ENCODE peak calls at places on chromosomes 13 and 19, in four cellular contexts. One of them, this sample, is unnamed.

GRCh38 chr13:20826810-20827560 is 53.2 kb upstream of the EEF1AKMT1 start:
- DNase-seq in IMR-90: peak
- DNase-seq in stomach: no peak
- DNase-seq in left lung: no peak
- DNase-seq in this sample: no peak

GRCh38 chr13:41960195-41960699 is 662 bp downstream of the VWA8 start:
- DNase-seq in left lung: no peak
- DNase-seq in IMR-90: peak
- DNase-seq in stomach: no peak
- DNase-seq in this sample: no peak

GRCh38 chr13:31321457-31321856 is 121.7 kb downstream of the B3GLCT start:
- DNase-seq in left lung: no peak
- DNase-seq in stomach: no peak
- DNase-seq in IMR-90: no peak
- DNase-seq in this sample: no peak

GRCh38 chr19:3604987-3605343 is 1.7 kb downstream of the TBXA2R start:
- DNase-seq in left lung: no peak
- DNase-seq in IMR-90: no peak
- DNase-seq in stomach: no peak
- DNase-seq in this sample: no peak

GRCh38 chr19:49664171-49665070 is 1.2 kb downstream of the IRF3 start:
- DNase-seq in left lung: peak
- DNase-seq in stomach: peak
- DNase-seq in IMR-90: peak
- DNase-seq in this sample: peak

GRCh38 chr19:33879818-33880575 is 83.3 kb downstream of the KCTD15 start:
- DNase-seq in left lung: no peak
- DNase-seq in stomach: no peak
- DNase-seq in IMR-90: no peak
- DNase-seq in this sample: no peak

GRCh38 chr13:114166381-114167131 is 12.5 kb upstream of the CFAP97D2 start:
- DNase-seq in stomach: no peak
- DNase-seq in IMR-90: no peak
- DNase-seq in left lung: no peak
- DNase-seq in this sample: no peak

GRCh38 chr13:21735621-21736401 is 64.9 kb downstream of the FGF9 start:
- DNase-seq in left lung: no peak
- DNase-seq in IMR-90: no peak
- DNase-seq in stomach: no peak
- DNase-seq in this sample: no peak

GRCh38 chr19:52946322-52947310 is 16.1 kb downstream of the ZNF816 start:
- DNase-seq in IMR-90: peak
- DNase-seq in left lung: peak
- DNase-seq in stomach: peak
- DNase-seq in this sample: no peak

GRCh38 chr13:64510698-64511097 is 2719.4 kb downstream of the PCDH9 start:
- DNase-seq in IMR-90: no peak
- DNase-seq in stomach: no peak
- DNase-seq in left lung: no peak
- DNase-seq in this sample: no peak

GRCh38 chr13:40344270-40345148 is 321.9 kb downstream of the FOXO1 start:
- DNase-seq in left lung: no peak
- DNase-seq in stomach: no peak
- DNase-seq in IMR-90: no peak
- DNase-seq in this sample: no peak

GRCh38 chr13:78187781-78188180 is 269.1 kb upstream of the EDNRB start:
- DNase-seq in IMR-90: no peak
- DNase-seq in left lung: no peak
- DNase-seq in stomach: no peak
- DNase-seq in this sample: no peak

GRCh38 chr19:1065606-1066109 is 1.3 kb upstream of the ARHGAP45 start:
- DNase-seq in left lung: peak
- DNase-seq in IMR-90: no peak
- DNase-seq in stomach: no peak
- DNase-seq in this sample: no peak

GRCh38 chr13:99959538-99960230 is 11.9 kb downstream of the ZIC5 start:
- DNase-seq in stomach: peak
- DNase-seq in IMR-90: no peak
- DNase-seq in left lung: no peak
- DNase-seq in this sample: no peak
- TF ChIP-seq CTCF in stomach: no peak
- TF ChIP-seq CTCF in IMR-90: no peak
- TF ChIP-seq CTCF in left lung: no peak
- TF ChIP-seq CTCF in this sample: no peak

DNA sequence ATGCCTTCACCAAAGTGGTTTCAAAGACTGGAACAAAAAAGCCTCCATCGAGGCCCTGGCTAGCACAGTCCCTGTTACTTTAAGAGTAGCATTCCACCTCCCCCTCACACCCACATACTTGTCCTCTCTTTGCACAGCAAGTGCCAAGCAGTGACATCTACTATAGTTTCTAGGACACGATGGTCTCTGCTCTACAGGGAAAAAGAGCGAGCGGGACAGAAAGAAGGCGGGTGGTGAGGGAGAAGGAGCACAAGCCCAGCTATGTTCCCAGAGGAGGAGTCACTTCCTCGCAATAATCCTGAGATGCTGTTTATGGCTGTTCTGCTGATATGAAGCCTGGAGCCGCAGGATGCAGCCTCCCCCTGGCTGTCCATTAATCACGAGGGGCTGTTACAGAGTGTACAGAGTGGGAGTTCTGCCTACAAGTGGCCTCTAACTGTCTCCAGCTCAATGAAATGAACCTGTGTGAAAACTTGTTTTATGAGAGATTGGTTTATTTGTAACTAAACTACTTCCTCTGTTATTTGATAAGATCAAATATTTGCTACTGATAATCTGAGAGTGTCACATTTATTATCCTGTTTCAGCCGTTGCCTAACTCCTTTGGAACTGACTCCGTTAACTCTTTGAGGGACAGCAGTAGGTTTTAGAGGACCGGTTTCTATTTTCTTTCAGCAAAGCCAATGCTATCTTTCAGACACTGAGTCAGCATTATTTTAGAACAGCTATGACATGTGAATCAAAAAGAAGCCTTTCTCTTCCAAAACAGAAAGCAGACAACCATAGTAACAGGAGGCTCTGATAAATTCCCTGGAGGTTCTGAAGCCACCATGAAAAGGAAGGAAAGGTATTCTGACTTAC is 208.0 kb downstream of the SPRY2 start:
- DNase-seq in IMR-90: peak
- DNase-seq in stomach: peak
- DNase-seq in left lung: no peak
- DNase-seq in this sample: no peak
- H3K4me3 ChIP-seq in IMR-90: peak
- H3K4me3 ChIP-seq in stomach: peak
- H3K4me3 ChIP-seq in left lung: peak
- H3K4me3 ChIP-seq in this sample: peak

GRCh38 chr13:35979378-35979911 is 151.7 kb downstream of the DCLK1 start:
- DNase-seq in left lung: no peak
- DNase-seq in IMR-90: peak
- DNase-seq in stomach: peak
- DNase-seq in this sample: peak
- H3K27ac ChIP-seq in left lung: peak
- H3K27ac ChIP-seq in IMR-90: no peak
- H3K27ac ChIP-seq in stomach: peak
- H3K27ac ChIP-seq in this sample: peak

DNA sequence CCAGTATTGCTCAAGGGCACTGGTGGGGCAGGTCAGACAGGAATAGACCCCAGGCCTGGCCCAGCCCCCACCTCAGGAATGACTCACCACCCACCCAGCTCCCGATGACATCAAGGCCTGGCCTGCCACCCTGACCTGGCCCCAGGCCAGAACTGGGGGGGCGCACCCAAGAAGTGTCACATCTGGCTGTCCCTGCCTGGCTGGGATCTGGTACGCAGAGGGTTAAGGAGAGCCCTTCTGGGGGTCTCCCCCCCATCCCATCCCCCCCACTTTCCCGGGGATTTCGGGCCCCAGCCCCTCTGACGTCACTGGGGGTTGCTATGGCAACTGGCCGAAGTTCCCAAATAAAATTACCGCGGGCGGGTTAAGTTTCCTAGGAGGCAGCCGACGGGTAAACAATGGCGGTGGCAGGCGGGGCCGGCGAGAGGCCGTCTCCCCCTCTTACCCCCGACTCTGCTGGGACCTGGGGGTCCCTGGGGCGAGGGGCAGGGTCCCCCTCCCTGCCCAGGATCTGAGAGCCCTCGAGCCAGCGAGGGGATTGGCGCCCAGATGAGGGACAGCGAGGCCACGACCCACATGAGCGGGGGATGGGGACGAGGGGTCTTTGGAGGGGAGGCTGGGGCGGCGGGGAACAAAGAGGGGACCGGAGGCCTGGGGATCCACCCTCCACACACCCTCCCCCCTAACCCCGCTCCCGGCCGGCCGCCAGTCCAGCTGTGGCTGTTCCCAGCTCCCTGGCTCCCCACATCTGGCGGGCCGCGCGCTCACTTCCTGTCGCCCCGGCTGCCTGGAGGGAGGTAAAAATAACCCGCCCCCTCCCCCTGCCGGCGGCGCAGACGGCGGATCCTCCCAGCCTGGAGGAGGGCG is 29.7 kb upstream of the NANOS3 start:
- DNase-seq in IMR-90: peak
- DNase-seq in left lung: peak
- DNase-seq in stomach: peak
- DNase-seq in this sample: no peak
- TF ChIP-seq CTCF in IMR-90: peak
- TF ChIP-seq CTCF in left lung: no peak
- TF ChIP-seq CTCF in stomach: peak
- TF ChIP-seq CTCF in this sample: peak

GRCh38 chr13:46124531-46124966 is 19.7 kb upstream of the CPB2 start:
- DNase-seq in left lung: peak
- DNase-seq in stomach: no peak
- DNase-seq in IMR-90: no peak
- DNase-seq in this sample: no peak
- H3K4me3 ChIP-seq in left lung: no peak
- H3K4me3 ChIP-seq in stomach: no peak
- H3K4me3 ChIP-seq in IMR-90: no peak
- H3K4me3 ChIP-seq in this sample: no peak

GRCh38 chr13:50842711-50843255 is 709 bp downstream of the DLEU7 start:
- DNase-seq in IMR-90: no peak
- DNase-seq in left lung: no peak
- DNase-seq in stomach: no peak
- DNase-seq in this sample: no peak

GRCh38 chr13:50842246-50842645 is 1.2 kb downstream of the DLEU7 start:
- DNase-seq in stomach: no peak
- DNase-seq in IMR-90: no peak
- DNase-seq in left lung: no peak
- DNase-seq in this sample: no peak

GRCh38 chr13:50845211-50845610 is 1.7 kb upstream of the DLEU7 start:
- DNase-seq in IMR-90: no peak
- DNase-seq in left lung: no peak
- DNase-seq in stomach: no peak
- DNase-seq in this sample: no peak

GRCh38 chr13:50843256-50844043 is at the start of gene DLEU7:
- DNase-seq in IMR-90: no peak
- DNase-seq in left lung: peak
- DNase-seq in stomach: no peak
- DNase-seq in this sample: no peak

DNA sequence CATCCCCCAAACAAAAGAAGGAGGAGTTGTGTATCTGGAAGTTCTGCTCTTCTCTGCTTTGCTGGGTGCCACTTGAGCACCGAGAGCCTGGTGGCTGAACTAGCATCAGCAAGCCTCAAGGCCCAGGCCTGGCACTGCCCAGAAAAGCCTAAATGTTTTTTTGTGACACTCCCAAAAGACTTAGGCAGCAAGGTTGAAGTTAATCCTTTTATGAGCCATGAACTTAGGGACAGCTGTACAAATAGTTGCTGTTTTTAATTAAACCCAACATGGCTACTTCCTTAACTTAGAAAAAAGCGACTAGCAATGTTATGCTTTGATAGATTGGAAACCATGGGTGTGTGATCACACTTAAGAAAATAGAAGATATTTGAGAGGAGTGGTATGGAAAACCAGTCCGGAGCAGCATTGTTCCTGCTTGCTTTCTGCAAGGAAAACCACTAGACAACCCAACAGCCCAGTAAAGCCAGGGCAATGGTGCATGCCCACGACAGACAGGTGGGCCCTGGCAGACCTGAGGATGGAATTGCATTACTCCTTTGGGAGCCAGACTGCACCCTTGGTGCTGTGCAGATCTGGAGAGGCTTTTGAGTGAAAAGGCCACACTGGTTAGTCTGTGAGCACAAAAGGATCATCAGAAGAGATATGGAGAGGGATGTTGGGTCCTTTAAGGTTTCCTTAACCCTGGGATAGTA is 836 bp upstream of the DLEU7 start:
- DNase-seq in left lung: no peak
- DNase-seq in IMR-90: no peak
- DNase-seq in stomach: no peak
- DNase-seq in this sample: no peak
- H3K27ac ChIP-seq in left lung: no peak
- H3K27ac ChIP-seq in IMR-90: no peak
- H3K27ac ChIP-seq in stomach: no peak
- H3K27ac ChIP-seq in this sample: no peak

DNA sequence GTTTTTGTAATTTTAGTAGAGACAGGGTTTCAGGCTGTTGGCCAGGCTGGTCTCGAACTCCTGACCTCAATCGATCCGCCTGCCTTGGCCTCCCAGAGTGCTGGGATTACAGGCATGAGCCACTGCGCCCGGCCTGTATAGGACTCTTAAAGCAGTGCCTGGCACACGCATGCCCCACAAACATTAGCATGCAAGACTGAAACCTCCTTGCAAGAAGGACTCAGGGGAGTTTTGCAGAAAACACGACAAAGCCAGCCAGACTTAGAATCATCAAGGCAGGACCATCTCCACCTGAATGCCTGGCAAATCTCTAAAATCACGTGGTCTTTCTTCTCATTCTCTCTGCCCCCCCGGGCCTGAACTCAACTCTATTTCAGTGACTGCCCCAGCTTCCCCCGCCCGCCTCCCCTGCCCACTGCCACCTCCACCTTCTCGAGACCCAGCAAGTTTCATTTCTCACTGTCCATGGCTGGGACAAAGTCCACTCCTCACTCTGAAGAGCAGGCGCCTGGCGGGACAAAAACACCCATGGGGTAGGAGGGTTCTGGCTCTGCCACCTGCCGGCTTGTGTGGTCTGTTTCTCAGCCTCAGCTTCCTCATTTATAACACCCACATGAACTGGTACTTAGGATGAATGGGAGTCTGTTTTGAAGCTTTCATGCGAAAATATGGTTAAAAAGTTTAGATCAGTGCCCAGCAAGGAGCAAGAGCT is 2.4 kb downstream of the TICAM1 start:
- DNase-seq in left lung: no peak
- DNase-seq in IMR-90: no peak
- DNase-seq in stomach: peak
- DNase-seq in this sample: no peak
- TF ChIP-seq CTCF in left lung: no peak
- TF ChIP-seq CTCF in IMR-90: no peak
- TF ChIP-seq CTCF in stomach: no peak
- TF ChIP-seq CTCF in this sample: no peak

DNA sequence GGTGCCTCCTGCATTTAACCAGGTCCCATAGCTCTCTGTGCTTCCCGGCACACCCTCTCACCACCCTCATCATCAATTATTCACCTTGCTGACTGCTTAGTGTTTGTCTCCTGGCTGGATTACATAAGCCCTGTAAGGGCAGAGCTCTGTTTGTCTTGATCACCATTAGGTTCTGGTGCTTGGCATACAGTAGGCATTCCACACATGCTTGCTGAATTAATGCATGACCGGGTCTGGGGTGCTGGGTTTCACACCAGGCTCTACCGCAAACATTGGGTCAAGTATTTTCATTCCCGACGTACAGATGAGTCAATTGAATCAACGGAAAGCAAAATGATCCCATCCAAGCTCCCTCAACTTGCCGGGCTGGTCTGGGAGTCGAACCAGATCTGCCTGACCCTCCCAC is 28.5 kb downstream of the VAV1 start:
- DNase-seq in stomach: no peak
- DNase-seq in IMR-90: peak
- DNase-seq in left lung: no peak
- DNase-seq in this sample: no peak
- H3K4me3 ChIP-seq in stomach: peak
- H3K4me3 ChIP-seq in IMR-90: no peak
- H3K4me3 ChIP-seq in left lung: peak
- H3K4me3 ChIP-seq in this sample: peak